ENCODE peak calls at places on chromosomes 5 and 9, in ten cellular contexts. Y is frontal cortex; O is CD8-positive, alpha-beta memory T cell; B is stimulated activated CD4-positive, alpha-beta T cell treated with anti-CD3 and anti-CD28 coated beads, Interleukin-1b, Interleukin-23, amount 100 ng/mL, for 4 hours; P is T-helper 1 cell; F is NCI-H1092 treated with DMSO at 0.1 percent for 48 hours; K is HTR-8/SVneo; H is activated T-helper 1 cell treated with anti-CD3 and anti-CD28 coated beads, Interleukin-2, amount 50 U/mL, for 16 hours; J is iris pigment epithelial cell; I is memory B cell. S is an unnamed sample.

GRCh38 chr9:127779136-127779981 is 893 bp upstream of the SH2D3C start:
- DNase-seq in K (no peak), B (peak), J (no peak), I (no peak), P (no peak), O (peak), Y (no peak), H (no peak), F (no peak), S (no peak)

GRCh38 chr5:126947146-126948010 is 83.0 kb downstream of the MARCHF3 start:
- DNase-seq in B (no peak), H (no peak), K (no peak), O (no peak), P (no peak), I (no peak), Y (no peak), F (no peak), J (no peak), S (no peak)

GRCh38 chr5:125412051-125412560 is 665.7 kb upstream of the ZNF608 start:
- DNase-seq in B (no peak), P (no peak), J (peak), I (peak), F (no peak), H (no peak), K (no peak), O (no peak), Y (no peak), S (no peak)

GRCh38 chr9:112361602-112362001 is 18.3 kb upstream of the HSDL2 start:
- DNase-seq in O (no peak), H (no peak), I (peak), J (no peak), Y (peak), K (peak), P (no peak), F (peak), B (peak), S (no peak)

GRCh38 chr9:5557606-5558587 is 47.6 kb downstream of the PDCD1LG2 start:
- DNase-seq in H (peak), B (no peak), O (peak), P (no peak), I (peak), F (no peak), K (no peak), J (peak), Y (peak), S (no peak)

GRCh38 chr9:2933165-2934095 is 89.5 kb upstream of the PUM3 start:
- DNase-seq in O (no peak), J (no peak), B (no peak), F (no peak), Y (no peak), I (no peak), K (no peak), H (no peak), P (no peak), S (no peak)

GRCh38 chr9:83304686-83305085 is 233.5 kb downstream of the FRMD3 start:
- DNase-seq in B (no peak), O (no peak), P (no peak), K (no peak), H (no peak), Y (peak), I (no peak), J (peak), F (peak), S (no peak)

GRCh38 chr9:6758418-6759113 is 793 bp downstream of the KDM4C start:
- DNase-seq in B (peak), I (peak), H (peak), P (peak), F (peak), Y (peak), J (peak), O (peak), K (peak), S (no peak)

GRCh38 chr5:100726116-100726515 is 177.0 kb downstream of the ST8SIA4 start:
- DNase-seq in H (no peak), K (no peak), J (no peak), P (no peak), B (no peak), O (no peak), Y (no peak), F (no peak), I (no peak), S (no peak)

GRCh38 chr5:9209846-9210547 is 335.9 kb downstream of the SEMA5A start:
- DNase-seq in J (peak), I (no peak), Y (no peak), H (no peak), K (no peak), B (no peak), F (no peak), P (no peak), O (no peak), S (no peak)

GRCh38 chr5:68316469-68316868 is 100.9 kb downstream of the PIK3R1 start:
- DNase-seq in F (no peak), I (no peak), H (no peak), O (no peak), P (no peak), J (no peak), B (no peak), Y (no peak), K (no peak), S (no peak)

GRCh38 chr5:119386945-119387344 is 31.1 kb downstream of the TNFAIP8 start:
- DNase-seq in B (no peak), P (no peak), Y (no peak), K (no peak), I (no peak), J (peak), H (no peak), O (no peak), F (no peak), S (no peak)

GRCh38 chr5:132003170-132003744 is 8.2 kb downstream of the ACSL6 start:
- DNase-seq in K (no peak), H (no peak), O (no peak), B (no peak), P (no peak), J (peak), I (no peak), F (no peak), Y (peak), S (no peak)

GRCh38 chr5:67842806-67843205 is 372.8 kb upstream of the PIK3R1 start:
- DNase-seq in I (no peak), F (no peak), P (no peak), J (peak), B (no peak), H (no peak), O (no peak), K (no peak), Y (no peak), S (no peak)

GRCh38 chr9:112132356-112132755 is 42.7 kb downstream of the SUSD1 start:
- DNase-seq in F (no peak), K (no peak), P (no peak), Y (no peak), J (peak), I (no peak), H (no peak), O (no peak), B (no peak), S (no peak)

GRCh38 chr5:105982526-105982925 is 1688.2 kb downstream of the EFNA5 start:
- DNase-seq in K (no peak), I (no peak), H (no peak), O (no peak), P (no peak), Y (no peak), B (no peak), F (no peak), J (no peak), S (no peak)